ENCODE peak calls at places on chromosomes 16 and 17, in five cellular contexts. One of them, this sample, is unnamed.

GRCh38 chr17:80793421-80793820 is 198.2 kb upstream of the CHMP6 start:
- DNase-seq in psoas muscle: peak; percentile 48
- DNase-seq in heart left ventricle: no peak
- DNase-seq in heart right ventricle: no peak
- DNase-seq in uterus: no peak
- DNase-seq in this sample: no peak

GRCh38 chr17:59828478-59828760 is 64.3 kb downstream of the TUBD1 start:
- DNase-seq in uterus: no peak
- DNase-seq in heart left ventricle: no peak
- DNase-seq in heart right ventricle: no peak
- DNase-seq in psoas muscle: no peak
- DNase-seq in this sample: no peak

GRCh38 chr17:57170866-57171265 is 85.5 kb upstream of the MSI2 start:
- DNase-seq in psoas muscle: no peak
- DNase-seq in heart right ventricle: no peak
- DNase-seq in heart left ventricle: no peak
- DNase-seq in uterus: no peak
- DNase-seq in this sample: no peak

GRCh38 chr17:58492238-58493121 is 4.3 kb upstream of the HSF5 start:
- DNase-seq in heart right ventricle: no peak
- DNase-seq in psoas muscle: no peak
- DNase-seq in uterus: no peak
- DNase-seq in heart left ventricle: no peak
- DNase-seq in this sample: no peak

GRCh38 chr16:10509534-10510025 is 70.8 kb downstream of the EMP2 start:
- DNase-seq in psoas muscle: no peak
- DNase-seq in heart right ventricle: no peak
- DNase-seq in heart left ventricle: peak; percentile 49
- DNase-seq in uterus: peak; percentile 50
- DNase-seq in this sample: peak; percentile 33

GRCh38 chr17:72863511-72864175 is 228.8 kb downstream of the SLC39A11 start:
- DNase-seq in psoas muscle: no peak
- DNase-seq in heart left ventricle: no peak
- DNase-seq in heart right ventricle: no peak
- DNase-seq in uterus: no peak
- DNase-seq in this sample: no peak

GRCh38 chr17:58277726-58278595 is 2.8 kb downstream of the MPO start:
- DNase-seq in psoas muscle: no peak
- DNase-seq in heart right ventricle: no peak
- DNase-seq in uterus: no peak
- DNase-seq in heart left ventricle: no peak
- DNase-seq in this sample: no peak

GRCh38 chr17:378068-378467 is 25.5 kb upstream of the RPH3AL start:
- DNase-seq in psoas muscle: no peak
- DNase-seq in heart left ventricle: no peak
- DNase-seq in uterus: no peak
- DNase-seq in heart right ventricle: no peak
- DNase-seq in this sample: no peak

GRCh38 chr17:74777884-74778490 is 1.8 kb upstream of the NAT9 start:
- DNase-seq in uterus: no peak
- DNase-seq in psoas muscle: no peak
- DNase-seq in heart right ventricle: no peak
- DNase-seq in heart left ventricle: no peak
- DNase-seq in this sample: no peak

GRCh38 chr17:27994586-27994985 is 47.9 kb upstream of the NLK start:
- DNase-seq in psoas muscle: no peak
- DNase-seq in heart left ventricle: no peak
- DNase-seq in uterus: no peak
- DNase-seq in heart right ventricle: no peak
- DNase-seq in this sample: no peak

GRCh38 chr17:46877466-46877865 is 26.1 kb downstream of the WNT9B start:
- DNase-seq in uterus: no peak
- DNase-seq in psoas muscle: no peak
- DNase-seq in heart right ventricle: peak; percentile 33
- DNase-seq in heart left ventricle: peak; percentile 43
- DNase-seq in this sample: no peak

GRCh38 chr17:30021708-30022317 is 80.4 kb downstream of the EFCAB5 start:
- DNase-seq in uterus: no peak
- DNase-seq in psoas muscle: no peak
- DNase-seq in heart left ventricle: no peak
- DNase-seq in heart right ventricle: no peak
- DNase-seq in this sample: peak; percentile 18

GRCh38 chr17:31275126-31275525 is 21.9 kb downstream of the OMG start:
- DNase-seq in psoas muscle: no peak
- DNase-seq in uterus: no peak
- DNase-seq in heart left ventricle: no peak
- DNase-seq in heart right ventricle: no peak
- DNase-seq in this sample: no peak

GRCh38 chr17:17742688-17743390 is 61.6 kb downstream of the RAI1 start:
- DNase-seq in heart left ventricle: no peak
- DNase-seq in uterus: no peak
- DNase-seq in psoas muscle: no peak
- DNase-seq in heart right ventricle: no peak
- DNase-seq in this sample: no peak

GRCh38 chr16:81491522-81492188 is 47.0 kb downstream of the CMIP start:
- DNase-seq in heart right ventricle: no peak
- DNase-seq in heart left ventricle: no peak
- DNase-seq in psoas muscle: peak; percentile 8
- DNase-seq in uterus: no peak
- DNase-seq in this sample: no peak

GRCh38 chr16:353404-354285 is 1.1 kb upstream of the AXIN1 start:
- DNase-seq in uterus: peak; percentile 40
- DNase-seq in psoas muscle: no peak
- DNase-seq in heart left ventricle: no peak
- DNase-seq in heart right ventricle: peak; percentile 28
- DNase-seq in this sample: no peak

GRCh38 chr17:17736205-17737183 is 55.2 kb downstream of the RAI1 start:
- DNase-seq in uterus: no peak
- DNase-seq in heart right ventricle: no peak
- DNase-seq in psoas muscle: no peak
- DNase-seq in heart left ventricle: no peak
- DNase-seq in this sample: no peak

GRCh38 chr17:79944251-79944812 is 91.3 kb downstream of the TBC1D16 start:
- DNase-seq in uterus: peak; percentile 13
- DNase-seq in psoas muscle: no peak
- DNase-seq in heart left ventricle: peak; percentile 18
- DNase-seq in heart right ventricle: no peak
- DNase-seq in this sample: no peak

GRCh38 chr17:46159686-46160085 is 33.5 kb downstream of the KANSL1 start:
- DNase-seq in heart left ventricle: no peak
- DNase-seq in uterus: no peak
- DNase-seq in heart right ventricle: no peak
- DNase-seq in psoas muscle: no peak
- DNase-seq in this sample: no peak

GRCh38 chr17:81049973-81050551 is 15.1 kb downstream of the BAIAP2 start:
- DNase-seq in heart right ventricle: peak; percentile 65
- DNase-seq in psoas muscle: peak; percentile 74
- DNase-seq in uterus: no peak
- DNase-seq in heart left ventricle: peak; percentile 67
- DNase-seq in this sample: no peak

GRCh38 chr17:82489117-82489516 is 30.4 kb upstream of the FOXK2 start:
- DNase-seq in psoas muscle: peak; percentile 85
- DNase-seq in heart right ventricle: peak; percentile 73
- DNase-seq in heart left ventricle: peak; percentile 85
- DNase-seq in uterus: peak; percentile 39
- DNase-seq in this sample: no peak
- H3K27ac ChIP-seq in psoas muscle: peak overlapping the region; percentile 30
- H3K27ac ChIP-seq in heart right ventricle: peak overlapping the region; percentile 81
- H3K27ac ChIP-seq in heart left ventricle: peak overlapping the region; percentile 79
- H3K27ac ChIP-seq in uterus: no peak overlapping the region
- H3K27ac ChIP-seq in this sample: no peak overlapping the region

GRCh38 chr16:57045694-57046381 is 46.5 kb upstream of the CPNE2 start:
- DNase-seq in heart left ventricle: peak; percentile 84
- DNase-seq in psoas muscle: peak; percentile 82
- DNase-seq in uterus: peak; percentile 64
- DNase-seq in heart right ventricle: peak; percentile 73
- DNase-seq in this sample: peak; percentile 22
- TF ChIP-seq CTCF in heart left ventricle: peak; percentile 56
- TF ChIP-seq CTCF in psoas muscle: peak; percentile 59
- TF ChIP-seq CTCF in uterus: peak; percentile 52
- TF ChIP-seq CTCF in heart right ventricle: peak; percentile 72
- TF ChIP-seq CTCF in this sample: peak; percentile 42

GRCh38 chr16:3168706-3169105 is 19.3 kb upstream of the OR1F1 start:
- DNase-seq in psoas muscle: no peak
- DNase-seq in heart right ventricle: no peak
- DNase-seq in uterus: no peak
- DNase-seq in heart left ventricle: no peak
- DNase-seq in this sample: no peak

GRCh38 chr16:3170440-3171180 is 17.4 kb upstream of the OR1F1 start:
- DNase-seq in psoas muscle: no peak
- DNase-seq in heart left ventricle: no peak
- DNase-seq in uterus: no peak
- DNase-seq in heart right ventricle: no peak
- DNase-seq in this sample: no peak

GRCh38 chr16:3164121-3164991 is 23.6 kb upstream of the OR1F1 start:
- DNase-seq in heart left ventricle: no peak
- DNase-seq in psoas muscle: no peak
- DNase-seq in uterus: no peak
- DNase-seq in heart right ventricle: no peak
- DNase-seq in this sample: no peak

GRCh38 chr16:3165111-3165822 is 22.7 kb upstream of the OR1F1 start:
- DNase-seq in uterus: no peak
- DNase-seq in psoas muscle: no peak
- DNase-seq in heart left ventricle: no peak
- DNase-seq in heart right ventricle: no peak
- DNase-seq in this sample: no peak

DNA sequence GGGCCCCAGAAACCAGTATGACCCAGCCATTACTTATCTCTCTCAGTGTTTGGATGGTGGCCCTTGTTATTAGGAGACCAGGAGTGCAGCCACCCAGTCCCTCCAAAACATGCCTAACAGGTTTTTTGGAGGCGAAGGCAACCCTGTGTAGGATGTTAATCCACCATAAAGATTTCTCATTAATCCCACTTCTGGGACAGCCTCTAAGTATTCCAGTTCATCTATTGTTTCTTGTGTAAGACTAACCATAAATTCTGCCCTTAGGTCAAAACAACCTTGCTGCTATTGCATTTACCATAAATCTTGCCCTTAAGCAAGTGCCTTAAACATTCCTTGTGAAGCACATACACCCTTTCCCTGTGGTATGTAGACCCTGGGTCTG is 21.5 kb upstream of the OR1F1 start:
- DNase-seq in heart left ventricle: no peak
- DNase-seq in psoas muscle: no peak
- DNase-seq in heart right ventricle: no peak
- DNase-seq in uterus: no peak
- DNase-seq in this sample: no peak
- H3K27me3 ChIP-seq in heart left ventricle: peaks cover 37% of the 10 kb centered on the region
- H3K27me3 ChIP-seq in psoas muscle: peaks cover 14% of the 10 kb centered on the region
- H3K27me3 ChIP-seq in heart right ventricle: peaks cover 8% of the 10 kb centered on the region
- H3K27me3 ChIP-seq in uterus: no peaks in the 10 kb centered on the region
- H3K27me3 ChIP-seq in this sample: peaks cover 18% of the 10 kb centered on the region

GRCh38 chr17:42119301-42119700 is 1.9 kb downstream of the KAT2A start:
- DNase-seq in uterus: no peak
- DNase-seq in heart left ventricle: no peak
- DNase-seq in psoas muscle: no peak
- DNase-seq in heart right ventricle: no peak
- DNase-seq in this sample: no peak

GRCh38 chr17:42121066-42121769 is at the start of gene KAT2A:
- DNase-seq in heart right ventricle: peak; percentile 86
- DNase-seq in heart left ventricle: peak; percentile 90
- DNase-seq in uterus: peak; percentile 87
- DNase-seq in psoas muscle: peak; percentile 90
- DNase-seq in this sample: peak; percentile 75

GRCh38 chr17:42122371-42123303 is at the start of gene HSPB9:
- DNase-seq in heart right ventricle: peak; percentile 58
- DNase-seq in psoas muscle: peak; percentile 79
- DNase-seq in uterus: peak; percentile 69
- DNase-seq in heart left ventricle: peak; percentile 63
- DNase-seq in this sample: no peak

GRCh38 chr17:42118545-42118944 is 2.6 kb downstream of the KAT2A start:
- DNase-seq in uterus: no peak
- DNase-seq in heart right ventricle: no peak
- DNase-seq in psoas muscle: no peak
- DNase-seq in heart left ventricle: no peak
- DNase-seq in this sample: no peak

DNA sequence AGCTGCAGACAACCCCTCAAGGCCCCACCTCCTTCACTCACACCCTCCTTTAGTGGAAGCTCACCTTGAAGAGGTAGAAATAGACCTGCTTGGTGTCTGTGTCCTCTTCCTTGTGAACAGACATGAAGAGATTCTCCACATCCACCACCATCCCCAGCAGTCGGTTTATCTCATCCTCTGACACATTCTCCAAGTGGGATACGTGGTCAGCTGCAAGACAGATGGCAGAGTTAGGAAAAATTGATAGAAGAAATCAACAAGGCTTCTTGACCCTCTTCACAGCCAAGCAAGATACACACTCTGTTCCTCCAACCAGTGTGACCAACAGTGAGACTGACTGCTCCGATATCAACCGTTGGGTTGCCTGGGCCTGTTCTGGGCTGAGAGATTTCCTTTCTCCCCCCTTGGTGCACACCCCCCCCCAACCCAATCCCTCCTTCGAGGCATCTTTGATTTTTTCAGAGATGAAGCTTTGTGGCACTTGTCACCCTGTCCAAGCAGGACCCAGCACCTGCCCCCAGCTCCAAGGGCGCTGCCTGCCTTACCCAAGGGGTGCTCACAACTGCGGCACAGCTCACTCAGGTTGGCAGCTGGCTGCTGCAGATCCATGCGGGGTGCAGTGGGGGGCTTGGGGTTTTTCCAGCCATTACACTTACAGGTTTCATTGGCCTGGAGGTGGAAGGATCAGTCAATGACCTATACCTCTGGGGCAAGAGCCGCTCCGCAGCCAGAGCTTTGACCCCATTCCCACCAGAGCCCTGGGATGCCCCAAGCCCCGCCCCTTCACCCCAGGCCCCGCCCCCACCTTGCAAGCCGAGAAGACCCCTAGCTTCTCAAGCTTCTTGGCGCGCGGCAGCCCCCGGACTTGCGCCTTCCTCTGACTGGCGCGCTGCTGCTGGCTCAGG is 754 bp downstream of the KAT2A start:
- DNase-seq in heart left ventricle: no peak
- DNase-seq in uterus: peak; percentile 35
- DNase-seq in psoas muscle: no peak
- DNase-seq in heart right ventricle: no peak
- DNase-seq in this sample: no peak
- H3K27ac ChIP-seq in heart left ventricle: peak overlapping the region; percentile 46
- H3K27ac ChIP-seq in uterus: peak overlapping the region; percentile 77
- H3K27ac ChIP-seq in psoas muscle: peak overlapping the region; percentile 79
- H3K27ac ChIP-seq in heart right ventricle: peak overlapping the region; percentile 75
- H3K27ac ChIP-seq in this sample: no peak overlapping the region

GRCh38 chr16:27324851-27325301 is 11.1 kb downstream of the IL4R start:
- DNase-seq in uterus: no peak
- DNase-seq in psoas muscle: peak; percentile 57
- DNase-seq in heart left ventricle: no peak
- DNase-seq in heart right ventricle: no peak
- DNase-seq in this sample: no peak

GRCh38 chr16:27326738-27327585 is 13.2 kb downstream of the IL4R start:
- DNase-seq in uterus: peak; percentile 87
- DNase-seq in heart left ventricle: peak; percentile 88
- DNase-seq in heart right ventricle: peak; percentile 63
- DNase-seq in psoas muscle: peak; percentile 85
- DNase-seq in this sample: no peak

GRCh38 chr16:27323781-27324561 is 10.2 kb downstream of the IL4R start:
- DNase-seq in psoas muscle: no peak
- DNase-seq in heart right ventricle: no peak
- DNase-seq in heart left ventricle: no peak
- DNase-seq in uterus: no peak
- DNase-seq in this sample: no peak

GRCh38 chr16:27326251-27326650 is 12.5 kb downstream of the IL4R start:
- DNase-seq in psoas muscle: no peak
- DNase-seq in heart right ventricle: no peak
- DNase-seq in heart left ventricle: no peak
- DNase-seq in uterus: no peak
- DNase-seq in this sample: no peak

GRCh38 chr16:27325736-27326135 is 12.0 kb downstream of the IL4R start:
- DNase-seq in heart left ventricle: no peak
- DNase-seq in uterus: no peak
- DNase-seq in psoas muscle: no peak
- DNase-seq in heart right ventricle: no peak
- DNase-seq in this sample: no peak
- TF ChIP-seq CTCF in heart left ventricle: no peak
- TF ChIP-seq CTCF in uterus: no peak
- TF ChIP-seq CTCF in psoas muscle: no peak
- TF ChIP-seq CTCF in heart right ventricle: no peak
- TF ChIP-seq CTCF in this sample: no peak

This sample was measured in CD4-positive, alpha-beta T cell.